ENCODE peak calls at places on chromosomes 4 and X, in seven cellular contexts. O is SK-N-SH, Q is HCT116, J is H1, W is K562, P is GM12878, S is HepG2. Y is an unnamed sample.

GRCh38 chr4:185017964-185018772 is at the start of gene HELT:
- DNase-seq in O (no peak), Q (no peak), J (peak; percentile 76), W (no peak), P (no peak), S (no peak), Y (no peak)

GRCh38 chrX:50768801-50769200 is 45.2 kb downstream of the SHROOM4 start:
- DNase-seq in O (no peak), Q (no peak), J (no peak), W (no peak), P (no peak), S (no peak), Y (no peak)

GRCh38 chr4:188960411-188961093 is 821.3 kb downstream of the TRIML1 start:
- DNase-seq in O (no peak), Q (no peak), J (no peak), W (no peak), P (no peak), S (no peak), Y (no peak)

GRCh38 chrX:7088968-7089615 is 58.4 kb upstream of the STS start:
- DNase-seq in O (no peak), Q (no peak), J (no peak), W (no peak), P (no peak), S (no peak), Y (peak; percentile 3)

GRCh38 chrX:110678591-110678990 is 117.0 kb downstream of the CHRDL1 start:
- DNase-seq in O (no peak), Q (no peak), J (no peak), W (no peak), P (no peak), S (no peak), Y (no peak)

GRCh38 chr4:121462660-121463261 is 81.9 kb upstream of the QRFPR start:
- DNase-seq in O (peak; percentile 10), Q (peak; percentile 69), J (no peak), W (peak; percentile 18), P (no peak), S (peak; percentile 57), Y (peak; percentile 70)

GRCh38 chr4:2302387-2303119 is 40.6 kb upstream of the MXD4 start:
- DNase-seq in O (no peak), Q (no peak), J (no peak), W (no peak), P (no peak), S (no peak), Y (no peak)

GRCh38 chr4:9811796-9812195 is 30.4 kb downstream of the DRD5 start:
- DNase-seq in O (no peak), Q (no peak), J (no peak), W (no peak), P (no peak), S (no peak), Y (no peak)

GRCh38 chr4:74794341-74794801 is at the start of gene BTC:
- DNase-seq in O (peak; percentile 19), Q (peak; percentile 43), J (peak; percentile 60), W (peak; percentile 11), P (no peak), S (peak; percentile 30), Y (peak; percentile 79)

GRCh38 chrX:111182938-111183337 is 86.9 kb downstream of the PAK3 start:
- DNase-seq in O (no peak), Q (no peak), J (no peak), W (no peak), P (no peak), S (no peak), Y (no peak)

GRCh38 chrX:143296521-143296920 is 220.8 kb downstream of the SPANXN3 start:
- DNase-seq in O (no peak), Q (no peak), J (no peak), W (no peak), P (no peak), S (no peak), Y (no peak)

GRCh38 chrX:119455264-119455663 is 13.0 kb upstream of the SLC25A5 start:
- DNase-seq in O (no peak), Q (no peak), J (no peak), W (no peak), P (no peak), S (no peak), Y (no peak)

GRCh38 chr4:53479731-53480525 is 102.5 kb downstream of the FIP1L1 start:
- DNase-seq in O (no peak), Q (no peak), J (no peak), W (no peak), P (no peak), S (no peak), Y (no peak)

GRCh38 chrX:32598707-32599106 is 612.6 kb downstream of the DMD start:
- DNase-seq in O (no peak), Q (no peak), J (no peak), W (no peak), P (no peak), S (no peak), Y (no peak)

GRCh38 chrX:100700809-100701208 is 31.1 kb downstream of the SYTL4 start:
- DNase-seq in O (no peak), Q (no peak), J (no peak), W (no peak), P (no peak), S (no peak), Y (no peak)

GRCh38 chr4:173076903-173077629 is 91.5 kb upstream of the GALNT7 start:
- DNase-seq in O (no peak), Q (no peak), J (no peak), W (no peak), P (no peak), S (no peak), Y (no peak)

GRCh38 chr4:161419822-161420221 is 744.0 kb downstream of the FSTL5 start:
- DNase-seq in O (peak; percentile 7), Q (no peak), J (peak; percentile 51), W (no peak), P (no peak), S (peak; percentile 1), Y (peak; percentile 17)

GRCh38 chr4:7487998-7488671 is 53.4 kb upstream of the PSAPL1 start:
- DNase-seq in O (no peak), Q (no peak), J (no peak), W (no peak), P (no peak), S (no peak), Y (no peak)

GRCh38 chr4:139550724-139551429 is 5.1 kb downstream of the SETD7 start:
- DNase-seq in O (no peak), Q (no peak), J (no peak), W (no peak), P (no peak), S (no peak), Y (no peak)

GRCh38 chrX:148979786-148980185 is 479.4 kb downstream of the AFF2 start:
- DNase-seq in O (no peak), Q (no peak), J (no peak), W (no peak), P (no peak), S (no peak), Y (no peak)

GRCh38 chrX:20056704-20057103 is 60.0 kb downstream of the MAP7D2 start:
- DNase-seq in O (no peak), Q (no peak), J (no peak), W (no peak), P (no peak), S (no peak), Y (no peak)

GRCh38 chrX:39772057-39772832 is 325.5 kb downstream of the BCOR start:
- DNase-seq in O (no peak), Q (no peak), J (no peak), W (peak; percentile 55), P (no peak), S (peak; percentile 81), Y (no peak)

GRCh38 chrX:72276478-72276953 is 532 bp downstream of the RPS4X start:
- DNase-seq in O (no peak), Q (no peak), J (no peak), W (no peak), P (no peak), S (no peak), Y (no peak)

GRCh38 chr4:95215991-95216605 is 332.7 kb downstream of the UNC5C start:
- DNase-seq in O (no peak), Q (no peak), J (no peak), W (no peak), P (no peak), S (no peak), Y (no peak)

GRCh38 chr4:131085009-131085408 is 1989.1 kb downstream of the C4orf33 start:
- DNase-seq in O (no peak), Q (no peak), J (no peak), W (no peak), P (no peak), S (no peak), Y (no peak)

GRCh38 chrX:147912093-147912801 is 528 bp downstream of the FMR1 start:
- DNase-seq in O (peak; percentile 44), Q (no peak), J (peak; percentile 50), W (peak; percentile 33), P (no peak), S (no peak), Y (peak; percentile 35)
- TF ChIP-seq JUND in O (no peak), Q (no peak), J (no peak), W (no peak), P (no peak), S (no peak), Y (no peak)

GRCh38 chr4:82555279-82555678 is 6.5 kb downstream of the TMEM150C start:
- DNase-seq in O (peak; percentile 27), Q (no peak), J (no peak), W (no peak), P (no peak), S (no peak), Y (no peak)

GRCh38 chr4:82560853-82561744 is 689 bp downstream of the TMEM150C start:
- DNase-seq in O (no peak), Q (no peak), J (peak; percentile 67), W (no peak), P (no peak), S (no peak), Y (no peak)

GRCh38 chr4:82561745-82562552 is at the start of gene TMEM150C:
- DNase-seq in O (peak; percentile 82), Q (no peak), J (peak; percentile 73), W (no peak), P (no peak), S (no peak), Y (no peak)

GRCh38 chr4:82562553-82562854 is 716 bp upstream of the TMEM150C start:
- DNase-seq in O (no peak), Q (no peak), J (no peak), W (no peak), P (no peak), S (no peak), Y (no peak)

DNA sequence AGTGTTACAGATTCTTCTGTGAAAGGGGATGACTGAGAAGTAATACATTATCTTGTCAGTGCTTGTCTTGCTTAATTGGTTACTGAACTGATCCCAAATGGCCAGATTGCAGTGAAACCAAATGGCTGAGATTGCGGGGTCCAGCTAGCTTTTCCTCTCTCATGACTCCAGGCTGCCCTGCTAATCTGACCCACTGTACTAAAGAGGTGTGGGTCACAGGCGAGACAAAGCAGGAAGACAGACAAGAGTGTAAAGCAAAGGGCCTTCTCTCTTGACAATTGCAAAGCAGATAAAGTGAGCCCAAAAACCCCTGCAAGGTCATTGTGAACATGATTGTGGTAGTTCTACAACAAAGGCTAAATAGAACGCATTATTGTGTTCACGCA is 2.1 kb downstream of the TMEM150C start:
- DNase-seq in O (no peak), Q (no peak), J (no peak), W (no peak), P (no peak), S (no peak), Y (no peak)
- TF ChIP-seq JUND in O (no peak), Q (no peak), J (no peak), W (no peak), P (no peak), S (no peak), Y (no peak)

GRCh38 chrX:123184858-123185251 is 777 bp downstream of the GRIA3 start:
- DNase-seq in O (peak; percentile 51), Q (no peak), J (peak; percentile 52), W (no peak), P (no peak), S (no peak), Y (no peak)
- TF ChIP-seq JUND in O (no peak), Q (no peak), J (no peak), W (no peak), P (no peak), S (no peak), Y (no peak)

GRCh38 chr4:170004656-170005250 is 21.4 kb downstream of the MFAP3L start:
- DNase-seq in O (no peak), Q (no peak), J (peak; percentile 39), W (no peak), P (no peak), S (no peak), Y (no peak)
- TF ChIP-seq JUND in O (no peak), Q (no peak), J (no peak), W (no peak), P (no peak), S (no peak), Y (no peak)